ENCODE peak calls at places on chromosomes 4 and X, in ten cellular contexts. N, D, J, G, W, V, P, L, A and U are unnamed samples.

GRCh38 chrX:125205918-125206665 is 113.6 kb upstream of the TEX13C start:
- DNase-seq in N (no peak), D (no peak), J (no peak), G (no peak), W (no peak), V (peak; percentile 59), P (peak; percentile 14), L (no peak), A (no peak), U (no peak)

GRCh38 chr4:53908661-53909078 is 155.7 kb downstream of the CHIC2 start:
- DNase-seq in N (peak; percentile 40), D (no peak), J (no peak), G (peak; percentile 98), W (peak; percentile 29), V (no peak), P (no peak), L (peak; percentile 98), A (peak; percentile 48), U (no peak)

GRCh38 chr4:79652232-79652631 is 244.2 kb upstream of the GK2 start:
- DNase-seq in N (no peak), D (no peak), J (no peak), G (peak; percentile 90), W (no peak), V (no peak), P (no peak), L (peak; percentile 79), A (no peak), U (no peak)

GRCh38 chr4:83011779-83012630 is 1.4 kb upstream of the LIN54 start:
- DNase-seq in N (peak; percentile 48), D (no peak), J (peak; percentile 9), G (no peak), W (peak; percentile 27), V (peak; percentile 80), P (peak; percentile 38), L (peak; percentile 16), A (peak; percentile 41), U (peak; percentile 73)

GRCh38 chrX:16771483-16772398 is 14.5 kb upstream of the TXLNG start:
- DNase-seq in N (no peak), D (no peak), J (no peak), G (peak; percentile 83), W (no peak), V (no peak), P (no peak), L (peak; percentile 45), A (no peak), U (no peak)

GRCh38 chr4:31236635-31237173 is 516.5 kb downstream of the PCDH7 start:
- DNase-seq in N (no peak), D (no peak), J (no peak), G (no peak), W (no peak), V (no peak), P (no peak), L (peak; percentile 91), A (no peak), U (no peak)

GRCh38 chr4:159070742-159071141 is 32.1 kb upstream of the RAPGEF2 start:
- DNase-seq in N (no peak), D (no peak), J (no peak), G (peak; percentile 48), W (no peak), V (no peak), P (no peak), L (peak; percentile 48), A (no peak), U (no peak)

GRCh38 chr4:108204518-108204917 is 35.8 kb upstream of the LEF1 start:
- DNase-seq in N (no peak), D (no peak), J (no peak), G (no peak), W (no peak), V (no peak), P (no peak), L (no peak), A (no peak), U (no peak)

GRCh38 chr4:86091201-86091600 is 268.7 kb downstream of the MAPK10 start:
- DNase-seq in N (no peak), D (no peak), J (no peak), G (no peak), W (no peak), V (no peak), P (no peak), L (no peak), A (no peak), U (no peak)

GRCh38 chrX:123167621-123168020 is 16.5 kb upstream of the GRIA3 start:
- DNase-seq in N (no peak), D (no peak), J (no peak), G (no peak), W (no peak), V (no peak), P (no peak), L (no peak), A (no peak), U (no peak)

GRCh38 chr4:133156096-133156495 is 7.0 kb downstream of the PCDH10 start:
- DNase-seq in N (no peak), D (no peak), J (no peak), G (no peak), W (no peak), V (no peak), P (no peak), L (no peak), A (no peak), U (peak; percentile 39)

GRCh38 chr4:133152330-133152791 is 3.3 kb downstream of the PCDH10 start:
- DNase-seq in N (no peak), D (no peak), J (no peak), G (peak; percentile 28), W (no peak), V (no peak), P (no peak), L (no peak), A (no peak), U (no peak)

GRCh38 chr4:133152801-133153526 is 3.9 kb downstream of the PCDH10 start:
- DNase-seq in N (no peak), D (no peak), J (no peak), G (peak; percentile 25), W (no peak), V (no peak), P (no peak), L (no peak), A (no peak), U (peak; percentile 29)

GRCh38 chr4:133156556-133156955 is 7.5 kb downstream of the PCDH10 start:
- DNase-seq in N (no peak), D (no peak), J (no peak), G (no peak), W (no peak), V (no peak), P (no peak), L (no peak), A (no peak), U (no peak)

GRCh38 chr4:133154725-133155124 is 5.6 kb downstream of the PCDH10 start:
- DNase-seq in N (no peak), D (no peak), J (no peak), G (peak; percentile 66), W (peak; percentile 30), V (no peak), P (no peak), L (peak; percentile 62), A (no peak), U (peak; percentile 36)
- TF ChIP-seq CTCF in N (no peak), D (peak; percentile 61), J (no peak), G (peak; percentile 80), W (peak; percentile 68), V (peak; percentile 25), P (peak; percentile 6), L (peak; percentile 70), A (no peak), U (peak; percentile 83)

GRCh38 chrX:140661657-140662056 is 47.9 kb upstream of the LINC00632 start:
- DNase-seq in N (no peak), D (no peak), J (no peak), G (peak; percentile 0), W (no peak), V (no peak), P (no peak), L (peak; percentile 1), A (no peak), U (no peak)
- TF ChIP-seq CTCF in N (no peak), D (no peak), J (no peak), G (no peak), W (no peak), V (no peak), P (no peak), L (no peak), A (no peak), U (peak; percentile 66)

GRCh38 chr4:94256833-94257232 is 49.2 kb downstream of the SMARCAD1 start:
- DNase-seq in N (no peak), D (no peak), J (no peak), G (no peak), W (peak; percentile 17), V (no peak), P (no peak), L (no peak), A (no peak), U (no peak)
- TF ChIP-seq CTCF in N (peak; percentile 18), D (no peak), J (no peak), G (peak; percentile 14), W (no peak), V (no peak), P (no peak), L (no peak), A (peak; percentile 36), U (peak; percentile 54)

GRCh38 chr4:152348670-152349069 is 187.2 kb downstream of the FBXW7 start:
- DNase-seq in N (no peak), D (no peak), J (no peak), G (no peak), W (no peak), V (no peak), P (no peak), L (peak; percentile 47), A (no peak), U (no peak)
- TF ChIP-seq CTCF in N (no peak), D (no peak), J (peak; percentile 73), G (peak; percentile 10), W (peak; percentile 21), V (no peak), P (no peak), L (peak; percentile 61), A (no peak), U (peak; percentile 53)